ENCODE peak calls at places on chromosomes 2 and 18, in nine cellular contexts. One of them, this sample, is unnamed.

GRCh38 chr2:40243581-40243980 is 208.3 kb downstream of the SLC8A1 start:
- DNase-seq in amniotic stem cell: peak; percentile 53
- DNase-seq in naive thymus-derived CD4-positive, alpha-beta T cell: no peak
- DNase-seq in Calu3: no peak
- DNase-seq in Kasumi-1: no peak
- DNase-seq in AG08396: peak; percentile 50
- DNase-seq in neural crest cell: no peak
- DNase-seq in lung: no peak
- DNase-seq in effector memory CD4-positive, alpha-beta T cell: no peak
- DNase-seq in this sample: no peak

GRCh38 chr18:21474621-21475020 is 125.9 kb downstream of the ESCO1 start:
- DNase-seq in AG08396: no peak
- DNase-seq in effector memory CD4-positive, alpha-beta T cell: no peak
- DNase-seq in Calu3: no peak
- DNase-seq in amniotic stem cell: no peak
- DNase-seq in naive thymus-derived CD4-positive, alpha-beta T cell: no peak
- DNase-seq in neural crest cell: no peak
- DNase-seq in lung: no peak
- DNase-seq in Kasumi-1: no peak
- DNase-seq in this sample: no peak

GRCh38 chr18:58805482-58806187 is 59.0 kb upstream of the ZNF532 start:
- DNase-seq in Calu3: no peak
- DNase-seq in AG08396: no peak
- DNase-seq in neural crest cell: peak; percentile 50
- DNase-seq in Kasumi-1: no peak
- DNase-seq in amniotic stem cell: no peak
- DNase-seq in naive thymus-derived CD4-positive, alpha-beta T cell: no peak
- DNase-seq in effector memory CD4-positive, alpha-beta T cell: no peak
- DNase-seq in lung: no peak
- DNase-seq in this sample: no peak

GRCh38 chr2:23250371-23250770 is 134.6 kb upstream of the KLHL29 start:
- DNase-seq in Calu3: no peak
- DNase-seq in amniotic stem cell: no peak
- DNase-seq in AG08396: no peak
- DNase-seq in effector memory CD4-positive, alpha-beta T cell: no peak
- DNase-seq in lung: no peak
- DNase-seq in neural crest cell: no peak
- DNase-seq in Kasumi-1: no peak
- DNase-seq in naive thymus-derived CD4-positive, alpha-beta T cell: no peak
- DNase-seq in this sample: no peak

GRCh38 chr2:215619022-215619958 is 183.4 kb upstream of the FN1 start:
- DNase-seq in AG08396: no peak
- DNase-seq in lung: no peak
- DNase-seq in Calu3: peak; percentile 34
- DNase-seq in naive thymus-derived CD4-positive, alpha-beta T cell: no peak
- DNase-seq in amniotic stem cell: no peak
- DNase-seq in Kasumi-1: peak; percentile 11
- DNase-seq in effector memory CD4-positive, alpha-beta T cell: no peak
- DNase-seq in neural crest cell: no peak
- DNase-seq in this sample: no peak

GRCh38 chr2:95076705-95077520 is 44.7 kb downstream of the MRPS5 start:
- DNase-seq in Calu3: peak; percentile 95
- DNase-seq in naive thymus-derived CD4-positive, alpha-beta T cell: peak; percentile 88
- DNase-seq in lung: peak; percentile 90
- DNase-seq in effector memory CD4-positive, alpha-beta T cell: peak; percentile 83
- DNase-seq in amniotic stem cell: peak; percentile 8
- DNase-seq in AG08396: peak; percentile 78
- DNase-seq in Kasumi-1: peak; percentile 58
- DNase-seq in neural crest cell: peak; percentile 73
- DNase-seq in this sample: peak; percentile 83

GRCh38 chr18:26468931-26469340 is 79.4 kb downstream of the KCTD1 start:
- DNase-seq in effector memory CD4-positive, alpha-beta T cell: no peak
- DNase-seq in neural crest cell: peak; percentile 29
- DNase-seq in AG08396: no peak
- DNase-seq in Calu3: peak; percentile 55
- DNase-seq in naive thymus-derived CD4-positive, alpha-beta T cell: no peak
- DNase-seq in lung: no peak
- DNase-seq in Kasumi-1: peak; percentile 58
- DNase-seq in amniotic stem cell: no peak
- DNase-seq in this sample: no peak

GRCh38 chr2:236408090-236408489 is 143.9 kb upstream of the ASB18 start:
- DNase-seq in neural crest cell: no peak
- DNase-seq in effector memory CD4-positive, alpha-beta T cell: no peak
- DNase-seq in lung: no peak
- DNase-seq in amniotic stem cell: no peak
- DNase-seq in naive thymus-derived CD4-positive, alpha-beta T cell: no peak
- DNase-seq in AG08396: no peak
- DNase-seq in Kasumi-1: no peak
- DNase-seq in Calu3: no peak
- DNase-seq in this sample: no peak

GRCh38 chr18:35039633-35040032 is 1.6 kb upstream of the MAPRE2 start:
- DNase-seq in lung: no peak
- DNase-seq in Kasumi-1: no peak
- DNase-seq in naive thymus-derived CD4-positive, alpha-beta T cell: no peak
- DNase-seq in amniotic stem cell: no peak
- DNase-seq in effector memory CD4-positive, alpha-beta T cell: no peak
- DNase-seq in AG08396: no peak
- DNase-seq in neural crest cell: no peak
- DNase-seq in Calu3: peak; percentile 6
- DNase-seq in this sample: no peak

GRCh38 chr2:53987336-53987921 is 16.6 kb upstream of the PSME4 start:
- DNase-seq in AG08396: no peak
- DNase-seq in Calu3: peak; percentile 26
- DNase-seq in naive thymus-derived CD4-positive, alpha-beta T cell: no peak
- DNase-seq in neural crest cell: no peak
- DNase-seq in amniotic stem cell: peak; percentile 25
- DNase-seq in Kasumi-1: no peak
- DNase-seq in effector memory CD4-positive, alpha-beta T cell: no peak
- DNase-seq in lung: peak; percentile 30
- DNase-seq in this sample: no peak

GRCh38 chr18:12048827-12049175 is 44.8 kb upstream of the ANKRD62 start:
- DNase-seq in lung: no peak
- DNase-seq in neural crest cell: no peak
- DNase-seq in effector memory CD4-positive, alpha-beta T cell: no peak
- DNase-seq in AG08396: peak; percentile 37
- DNase-seq in naive thymus-derived CD4-positive, alpha-beta T cell: no peak
- DNase-seq in Calu3: no peak
- DNase-seq in amniotic stem cell: no peak
- DNase-seq in Kasumi-1: no peak
- DNase-seq in this sample: no peak

GRCh38 chr2:15912203-15912602 is 28.1 kb upstream of the MYCN start:
- DNase-seq in amniotic stem cell: no peak
- DNase-seq in neural crest cell: no peak
- DNase-seq in AG08396: no peak
- DNase-seq in naive thymus-derived CD4-positive, alpha-beta T cell: no peak
- DNase-seq in effector memory CD4-positive, alpha-beta T cell: no peak
- DNase-seq in Calu3: no peak
- DNase-seq in Kasumi-1: no peak
- DNase-seq in lung: no peak
- DNase-seq in this sample: no peak

GRCh38 chr2:109188485-109188868 is 59.5 kb downstream of the SH3RF3 start:
- DNase-seq in amniotic stem cell: no peak
- DNase-seq in Calu3: no peak
- DNase-seq in effector memory CD4-positive, alpha-beta T cell: no peak
- DNase-seq in naive thymus-derived CD4-positive, alpha-beta T cell: no peak
- DNase-seq in neural crest cell: no peak
- DNase-seq in lung: no peak
- DNase-seq in Kasumi-1: no peak
- DNase-seq in AG08396: no peak
- DNase-seq in this sample: no peak

GRCh38 chr2:26631815-26632214 is 9.4 kb downstream of the CIB4 start:
- DNase-seq in Calu3: no peak
- DNase-seq in amniotic stem cell: no peak
- DNase-seq in naive thymus-derived CD4-positive, alpha-beta T cell: no peak
- DNase-seq in Kasumi-1: no peak
- DNase-seq in lung: no peak
- DNase-seq in effector memory CD4-positive, alpha-beta T cell: no peak
- DNase-seq in AG08396: no peak
- DNase-seq in neural crest cell: no peak
- DNase-seq in this sample: no peak

GRCh38 chr2:133456971-133457370 is 111.3 kb downstream of the NCKAP5 start:
- DNase-seq in Calu3: no peak
- DNase-seq in amniotic stem cell: no peak
- DNase-seq in naive thymus-derived CD4-positive, alpha-beta T cell: no peak
- DNase-seq in neural crest cell: no peak
- DNase-seq in Kasumi-1: no peak
- DNase-seq in effector memory CD4-positive, alpha-beta T cell: no peak
- DNase-seq in lung: no peak
- DNase-seq in AG08396: no peak
- DNase-seq in this sample: no peak

GRCh38 chr2:242034996-242035814 is 165.7 kb downstream of the RTP5 start:
- DNase-seq in Calu3: no peak
- DNase-seq in lung: no peak
- DNase-seq in Kasumi-1: no peak
- DNase-seq in neural crest cell: no peak
- DNase-seq in AG08396: no peak
- DNase-seq in effector memory CD4-positive, alpha-beta T cell: no peak
- DNase-seq in naive thymus-derived CD4-positive, alpha-beta T cell: no peak
- DNase-seq in amniotic stem cell: no peak
- DNase-seq in this sample: no peak

GRCh38 chr2:15388406-15389325 is 172.5 kb downstream of the NBAS start:
- DNase-seq in neural crest cell: no peak
- DNase-seq in naive thymus-derived CD4-positive, alpha-beta T cell: no peak
- DNase-seq in Calu3: no peak
- DNase-seq in lung: no peak
- DNase-seq in Kasumi-1: no peak
- DNase-seq in AG08396: no peak
- DNase-seq in effector memory CD4-positive, alpha-beta T cell: no peak
- DNase-seq in amniotic stem cell: no peak
- DNase-seq in this sample: no peak

GRCh38 chr2:96111823-96112500 is 4.4 kb downstream of the ADRA2B start:
- DNase-seq in lung: no peak
- DNase-seq in neural crest cell: no peak
- DNase-seq in Calu3: no peak
- DNase-seq in naive thymus-derived CD4-positive, alpha-beta T cell: no peak
- DNase-seq in effector memory CD4-positive, alpha-beta T cell: no peak
- DNase-seq in Kasumi-1: no peak
- DNase-seq in amniotic stem cell: no peak
- DNase-seq in AG08396: no peak
- DNase-seq in this sample: no peak

GRCh38 chr18:6941988-6942387 is 175.6 kb downstream of the LAMA1 start:
- DNase-seq in Kasumi-1: no peak
- DNase-seq in neural crest cell: no peak
- DNase-seq in AG08396: no peak
- DNase-seq in amniotic stem cell: no peak
- DNase-seq in naive thymus-derived CD4-positive, alpha-beta T cell: no peak
- DNase-seq in lung: no peak
- DNase-seq in effector memory CD4-positive, alpha-beta T cell: no peak
- DNase-seq in Calu3: no peak
- DNase-seq in this sample: no peak

GRCh38 chr2:115294999-115295398 is 852.6 kb downstream of the DPP10 start:
- DNase-seq in effector memory CD4-positive, alpha-beta T cell: no peak
- DNase-seq in neural crest cell: no peak
- DNase-seq in amniotic stem cell: no peak
- DNase-seq in Kasumi-1: no peak
- DNase-seq in lung: no peak
- DNase-seq in Calu3: no peak
- DNase-seq in AG08396: no peak
- DNase-seq in naive thymus-derived CD4-positive, alpha-beta T cell: no peak
- DNase-seq in this sample: no peak

GRCh38 chr2:104434363-104434792 is 419.5 kb upstream of the POU3F3 start:
- DNase-seq in naive thymus-derived CD4-positive, alpha-beta T cell: no peak
- DNase-seq in lung: no peak
- DNase-seq in AG08396: no peak
- DNase-seq in effector memory CD4-positive, alpha-beta T cell: no peak
- DNase-seq in Calu3: peak; percentile 27
- DNase-seq in neural crest cell: no peak
- DNase-seq in amniotic stem cell: no peak
- DNase-seq in Kasumi-1: no peak
- DNase-seq in this sample: no peak

GRCh38 chr2:16650287-16651249 is 15.1 kb downstream of the CYRIA start:
- DNase-seq in amniotic stem cell: peak; percentile 2
- DNase-seq in Kasumi-1: no peak
- DNase-seq in naive thymus-derived CD4-positive, alpha-beta T cell: no peak
- DNase-seq in effector memory CD4-positive, alpha-beta T cell: no peak
- DNase-seq in neural crest cell: no peak
- DNase-seq in AG08396: peak; percentile 41
- DNase-seq in Calu3: peak; percentile 21
- DNase-seq in lung: no peak
- DNase-seq in this sample: no peak

GRCh38 chr18:10101729-10102128 is 187.9 kb downstream of the VAPA start:
- DNase-seq in neural crest cell: no peak
- DNase-seq in Calu3: no peak
- DNase-seq in Kasumi-1: no peak
- DNase-seq in naive thymus-derived CD4-positive, alpha-beta T cell: no peak
- DNase-seq in AG08396: no peak
- DNase-seq in effector memory CD4-positive, alpha-beta T cell: no peak
- DNase-seq in lung: no peak
- DNase-seq in amniotic stem cell: no peak
- DNase-seq in this sample: no peak

This sample was measured in central memory CD4-positive, alpha-beta T cell.